ENCODE peak calls at places on chromosomes 7 and 10, in six cellular contexts. J is HCT116, C is K562, R is upper lobe of left lung, U is A549, K is GM12878. Y is an unnamed sample.

GRCh38 chr7:143405158-143405557 is 3.5 kb downstream of the EPHA1 start:
- ATAC-seq in C (no peak), K (no peak), R (peak), J (no peak), U (no peak), Y (peak)

GRCh38 chr10:61486251-61486650 is 33.1 kb upstream of the TMEM26 start:
- ATAC-seq in R (no peak), U (no peak), J (no peak), C (no peak), K (no peak), Y (no peak)

GRCh38 chr10:88095778-88096452 is 232.5 kb downstream of the PTEN start:
- ATAC-seq in U (no peak), J (no peak), K (no peak), C (no peak), R (no peak), Y (no peak)

GRCh38 chr10:70785190-70785589 is at the start of gene TBATA:
- ATAC-seq in K (no peak), U (no peak), R (no peak), C (no peak), J (no peak), Y (no peak)

GRCh38 chr10:98795467-98795866 is 348.7 kb upstream of the HPS1 start:
- ATAC-seq in C (no peak), U (no peak), K (no peak), J (no peak), R (peak), Y (no peak)

GRCh38 chr7:24245362-24245761 is 38.6 kb upstream of the NPY start:
- ATAC-seq in U (no peak), K (peak), C (no peak), R (no peak), J (no peak), Y (no peak)

GRCh38 chr10:99403674-99404073 is 26.8 kb downstream of the GOT1 start:
- ATAC-seq in C (no peak), J (no peak), R (no peak), K (no peak), U (no peak), Y (no peak)

GRCh38 chr10:132096223-132096622 is 30.5 kb downstream of the JAKMIP3 start:
- ATAC-seq in C (no peak), U (peak), J (peak), K (no peak), R (no peak), Y (no peak)

GRCh38 chr7:2771274-2771711 is 72.8 kb downstream of the GNA12 start:
- ATAC-seq in J (no peak), U (no peak), C (peak), K (no peak), R (no peak), Y (no peak)

GRCh38 chr10:21464134-21464533 is 61.3 kb downstream of the SKIDA1 start:
- ATAC-seq in J (no peak), U (no peak), C (no peak), R (no peak), K (no peak), Y (no peak)

GRCh38 chr10:126969310-126969709 is 64.1 kb downstream of the DOCK1 start:
- ATAC-seq in C (no peak), K (no peak), U (no peak), R (no peak), J (peak), Y (no peak)

GRCh38 chr10:97520520-97520919 is 21.8 kb downstream of the UBTD1 start:
- ATAC-seq in K (no peak), R (peak), U (no peak), J (no peak), C (no peak), Y (no peak)

GRCh38 chr7:105924950-105925349 is 38.1 kb upstream of the CDHR3 start:
- ATAC-seq in J (no peak), C (no peak), R (no peak), K (peak), U (no peak), Y (no peak)

DNA sequence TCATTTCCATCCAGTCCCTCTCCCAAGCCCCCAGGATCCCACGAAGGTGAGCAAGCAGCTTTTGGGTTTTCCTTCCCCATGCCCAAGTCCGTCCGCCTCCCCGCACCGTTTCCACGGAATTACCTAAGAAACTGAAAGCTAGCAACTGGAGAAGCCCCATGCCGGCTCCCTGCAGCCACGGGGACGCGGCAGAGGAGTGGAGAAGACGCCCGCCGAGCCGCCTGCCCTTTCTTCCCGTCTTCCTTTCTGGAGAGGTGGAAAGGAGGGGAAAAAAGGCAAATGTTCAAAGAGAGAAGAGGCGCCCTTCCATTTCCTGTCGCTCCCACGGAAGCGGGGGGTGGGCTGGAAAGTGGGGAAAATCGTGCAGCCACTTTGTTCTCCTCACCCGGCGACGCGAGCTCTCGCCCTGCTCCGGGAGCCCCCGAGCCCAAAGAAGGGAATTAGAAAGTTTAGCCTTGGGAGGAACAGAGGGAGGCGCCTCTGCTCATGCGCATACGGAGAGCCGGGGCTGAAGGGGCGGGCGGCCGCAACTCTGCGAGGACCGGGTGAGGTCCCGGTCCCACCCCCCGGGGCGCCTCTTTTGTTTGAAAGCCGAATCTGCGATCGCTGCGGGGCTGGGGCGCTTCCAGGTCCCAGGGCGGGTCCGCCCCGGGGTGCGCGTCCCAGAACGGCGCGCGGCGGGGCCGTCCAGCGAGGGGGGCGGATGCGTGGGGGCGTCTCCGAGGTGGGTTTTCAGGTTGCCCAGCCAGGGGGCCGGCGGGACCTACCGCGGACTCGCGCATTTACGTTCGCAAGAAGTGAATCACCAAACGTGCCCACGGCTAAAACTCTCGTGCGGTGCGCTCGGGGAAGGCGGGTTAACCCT is at the start of gene LAMB1:
- ATAC-seq in J (peak), C (peak), R (peak), U (peak), K (no peak), Y (peak)
- TF ChIP-seq POLR2A in J (no peak), C (peak), R (no peak), U (peak), K (no peak), Y (peak)

GRCh38 chr7:26101471-26102151 is 50.4 kb upstream of the NFE2L3 start:
- ATAC-seq in R (peak), J (no peak), U (no peak), C (no peak), K (peak), Y (peak)
- TF ChIP-seq POLR2A in R (no peak), J (no peak), U (no peak), C (no peak), K (peak), Y (no peak)

GRCh38 chr7:139728203-139728602 is 49.6 kb downstream of the HIPK2 start:
- ATAC-seq in R (no peak), C (no peak), J (no peak), U (no peak), K (no peak), Y (no peak)

GRCh38 chr7:139727151-139727705 is 50.6 kb downstream of the HIPK2 start:
- ATAC-seq in U (no peak), K (no peak), C (no peak), J (peak), R (no peak), Y (no peak)

GRCh38 chr7:139725843-139726484 is 51.8 kb downstream of the HIPK2 start:
- ATAC-seq in K (peak), U (no peak), C (no peak), J (no peak), R (no peak), Y (peak)

GRCh38 chr7:139725077-139725476 is 52.7 kb downstream of the HIPK2 start:
- ATAC-seq in R (no peak), K (peak), C (no peak), U (peak), J (no peak), Y (no peak)

DNA sequence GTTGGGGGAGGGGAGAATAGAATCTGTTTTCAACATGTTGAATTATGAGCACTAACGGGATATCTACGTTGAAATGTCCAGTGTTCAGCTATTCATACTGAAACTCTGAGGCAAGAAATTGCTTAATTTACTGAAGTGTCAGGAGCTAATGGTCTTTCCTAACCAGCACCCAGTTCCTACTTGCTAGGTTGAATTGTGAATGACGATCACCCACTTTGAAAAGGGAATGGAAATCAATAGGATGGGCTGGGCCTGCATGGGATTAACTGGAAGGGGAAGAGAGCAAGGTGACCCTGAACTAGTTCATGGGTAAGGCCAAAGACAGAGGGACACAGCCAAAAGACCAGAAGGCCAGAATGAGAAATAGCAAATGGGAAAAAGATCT is 51.3 kb downstream of the HIPK2 start:
- ATAC-seq in J (no peak), U (no peak), R (no peak), C (no peak), K (peak), Y (peak)
- TF ChIP-seq POLR2A in J (no peak), U (no peak), R (no peak), C (no peak), K (no peak), Y (no peak)

GRCh38 chr7:99498546-99498944 is 1.5 kb downstream of the ZNF394 start:
- ATAC-seq in C (peak), K (no peak), U (no peak), R (no peak), J (no peak), Y (no peak)

GRCh38 chr7:99497771-99498545 is 2.1 kb downstream of the ZNF394 start:
- ATAC-seq in U (no peak), K (no peak), J (no peak), R (no peak), C (no peak), Y (no peak)

GRCh38 chr7:99499356-99499712 is 747 bp downstream of the ZNF394 start:
- ATAC-seq in K (peak), U (peak), C (no peak), J (peak), R (peak), Y (no peak)

GRCh38 chr7:99500637-99501009 is 542 bp upstream of the ZNF394 start:
- ATAC-seq in J (no peak), R (no peak), U (no peak), C (no peak), K (no peak), Y (no peak)

DNA sequence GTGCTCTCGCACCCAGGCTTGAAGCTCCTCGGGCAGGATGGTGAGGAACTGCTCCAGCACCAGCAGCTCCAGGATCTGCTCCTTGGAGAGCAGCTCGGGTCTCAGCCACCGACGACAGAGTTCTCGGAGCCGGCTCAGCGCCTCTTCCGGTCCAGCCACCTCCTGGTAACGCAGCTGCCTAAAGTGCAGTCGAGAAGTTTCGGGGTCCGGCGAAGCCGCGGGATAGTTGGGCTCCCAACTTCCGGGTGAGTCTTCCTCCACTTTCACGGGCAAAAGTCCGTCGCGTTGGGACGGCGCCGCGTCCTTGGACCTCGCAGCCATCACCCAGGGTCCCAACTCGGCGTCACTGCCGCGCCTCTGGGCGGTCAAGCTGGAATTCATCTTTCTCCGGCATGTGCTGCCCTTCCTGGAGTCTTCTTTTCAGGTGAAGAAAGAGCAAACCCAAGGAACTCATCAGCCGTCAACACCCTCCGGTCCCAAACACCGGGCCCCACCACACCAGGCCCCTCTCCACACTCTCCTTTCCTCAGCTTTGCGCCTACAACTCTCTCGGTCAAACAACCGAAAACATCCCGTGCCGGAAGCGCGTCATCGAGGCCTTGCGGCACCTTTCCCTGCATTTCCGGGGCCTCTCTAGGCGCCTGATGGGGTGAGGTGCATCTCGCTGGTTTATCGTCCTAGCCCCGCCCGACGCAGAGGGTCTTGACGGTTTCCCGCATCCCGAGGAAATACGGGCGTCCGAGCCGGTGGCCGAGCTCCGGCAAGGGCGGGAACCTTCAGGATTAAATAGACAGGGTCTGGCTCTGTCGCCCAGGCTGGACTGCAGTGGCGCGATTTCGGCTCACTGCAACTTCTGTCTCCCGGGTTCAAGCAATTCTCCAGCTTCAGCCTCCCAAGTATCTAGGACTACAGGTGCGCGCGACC is at the start of gene ZNF394:
- ATAC-seq in C (peak), R (peak), J (peak), K (peak), U (peak), Y (peak)
- TF ChIP-seq POLR2A in C (peak), R (no peak), J (peak), K (peak), U (peak), Y (peak)

DNA sequence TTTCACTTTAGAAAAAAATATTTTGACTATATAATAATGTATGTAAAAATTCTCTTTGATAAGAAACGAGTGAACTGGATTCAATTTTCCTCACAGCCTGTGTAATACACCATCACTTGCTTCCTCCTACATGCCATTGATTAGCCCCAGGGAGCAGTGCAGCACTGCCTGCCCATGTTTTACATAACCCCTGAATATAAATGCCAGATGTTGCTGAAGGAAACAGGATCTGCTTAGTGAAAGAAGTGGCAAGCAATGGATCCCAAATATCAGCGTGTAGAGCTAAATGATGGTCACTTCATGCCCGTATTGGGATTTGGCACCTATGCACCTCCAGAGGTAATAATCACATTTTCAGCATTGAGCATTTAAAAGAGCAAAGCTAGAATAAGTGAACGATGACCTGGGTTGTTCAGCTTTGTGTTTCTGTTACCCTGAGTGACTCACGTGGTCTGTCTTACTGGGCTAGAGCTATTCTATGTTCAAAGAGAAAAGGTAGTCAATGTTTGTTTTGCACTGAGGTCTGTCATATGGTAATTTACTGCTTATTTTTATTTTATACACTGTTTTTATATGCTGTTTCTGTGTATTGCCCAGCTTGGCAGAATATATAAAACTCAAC is at the start of gene AKR1C4:
- ATAC-seq in U (peak), J (no peak), C (no peak), R (no peak), K (no peak), Y (no peak)
- TF ChIP-seq POLR2A in U (no peak), J (no peak), C (no peak), R (no peak), K (no peak), Y (no peak)